ENCODE peak calls at places on chromosomes 7 and 10, in six cellular contexts. One of them, this sample, is unnamed.

GRCh38 chr10:124341768-124342135 is 77.0 kb downstream of the OAT start:
- DNase-seq in transverse colon: no peak
- DNase-seq in astrocyte of the spinal cord: no peak
- DNase-seq in psoas muscle: no peak
- DNase-seq in AG04449: no peak
- DNase-seq in left ventricle myocardium inferior: no peak
- DNase-seq in this sample: no peak

GRCh38 chr7:37392673-37393017 is 56.0 kb downstream of the ELMO1 start:
- DNase-seq in astrocyte of the spinal cord: no peak
- DNase-seq in psoas muscle: no peak
- DNase-seq in AG04449: no peak
- DNase-seq in transverse colon: no peak
- DNase-seq in left ventricle myocardium inferior: no peak
- DNase-seq in this sample: no peak

GRCh38 chr7:100799037-100799896 is 28.1 kb downstream of the EPHB4 start:
- DNase-seq in transverse colon: peak
- DNase-seq in psoas muscle: peak
- DNase-seq in astrocyte of the spinal cord: peak
- DNase-seq in AG04449: no peak
- DNase-seq in left ventricle myocardium inferior: peak
- DNase-seq in this sample: peak

GRCh38 chr10:70253878-70254765 is 20.9 kb upstream of the PPA1 start:
- DNase-seq in left ventricle myocardium inferior: no peak
- DNase-seq in astrocyte of the spinal cord: no peak
- DNase-seq in AG04449: no peak
- DNase-seq in psoas muscle: no peak
- DNase-seq in transverse colon: no peak
- DNase-seq in this sample: no peak

GRCh38 chr7:414681-415560 is 104.7 kb downstream of the PDGFA start:
- DNase-seq in AG04449: no peak
- DNase-seq in astrocyte of the spinal cord: no peak
- DNase-seq in left ventricle myocardium inferior: peak
- DNase-seq in transverse colon: no peak
- DNase-seq in psoas muscle: no peak
- DNase-seq in this sample: no peak

GRCh38 chr7:55030314-55030713 is 11.5 kb downstream of the EGFR start:
- DNase-seq in left ventricle myocardium inferior: no peak
- DNase-seq in astrocyte of the spinal cord: no peak
- DNase-seq in transverse colon: no peak
- DNase-seq in AG04449: no peak
- DNase-seq in psoas muscle: no peak
- DNase-seq in this sample: peak

GRCh38 chr10:64288404-64288803 is 767.2 kb downstream of the REEP3 start:
- DNase-seq in astrocyte of the spinal cord: no peak
- DNase-seq in transverse colon: no peak
- DNase-seq in left ventricle myocardium inferior: no peak
- DNase-seq in AG04449: no peak
- DNase-seq in psoas muscle: no peak
- DNase-seq in this sample: no peak

GRCh38 chr10:122550983-122551382 is 9.6 kb upstream of the DMBT1 start:
- DNase-seq in transverse colon: no peak
- DNase-seq in astrocyte of the spinal cord: no peak
- DNase-seq in AG04449: no peak
- DNase-seq in psoas muscle: no peak
- DNase-seq in left ventricle myocardium inferior: no peak
- DNase-seq in this sample: no peak

GRCh38 chr7:2048006-2048405 is 184.7 kb downstream of the MAD1L1 start:
- DNase-seq in left ventricle myocardium inferior: no peak
- DNase-seq in astrocyte of the spinal cord: no peak
- DNase-seq in psoas muscle: peak
- DNase-seq in transverse colon: no peak
- DNase-seq in AG04449: no peak
- DNase-seq in this sample: no peak
- H3K4me3 ChIP-seq in left ventricle myocardium inferior: no peak
- H3K4me3 ChIP-seq in astrocyte of the spinal cord: no peak
- H3K4me3 ChIP-seq in psoas muscle: no peak
- H3K4me3 ChIP-seq in transverse colon: no peak
- H3K4me3 ChIP-seq in AG04449: no peak
- H3K4me3 ChIP-seq in this sample: no peak

DNA sequence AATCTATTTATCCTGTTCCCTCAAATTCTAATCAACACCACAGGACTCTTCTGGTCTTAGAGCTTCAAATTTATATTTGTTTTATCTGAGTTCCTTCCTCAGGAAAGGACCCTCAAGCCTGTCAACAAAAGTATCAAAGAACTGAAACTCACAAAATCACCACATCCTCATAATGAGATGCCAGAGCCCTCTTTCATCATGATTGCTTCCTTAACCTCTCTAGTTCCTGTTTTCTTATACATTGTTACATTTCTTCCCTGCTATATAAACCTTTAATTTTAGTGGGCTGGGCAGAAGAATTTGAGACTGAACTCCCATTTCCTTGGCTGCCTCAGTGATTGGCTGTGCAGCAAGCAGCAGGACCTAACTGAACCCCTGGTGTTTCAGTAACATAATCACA is 189.7 kb downstream of the ZNF248 start:
- DNase-seq in AG04449: no peak
- DNase-seq in psoas muscle: no peak
- DNase-seq in transverse colon: no peak
- DNase-seq in left ventricle myocardium inferior: no peak
- DNase-seq in astrocyte of the spinal cord: no peak
- DNase-seq in this sample: no peak
- TF ChIP-seq CTCF in AG04449: no peak
- TF ChIP-seq CTCF in psoas muscle: no peak
- TF ChIP-seq CTCF in transverse colon: no peak
- TF ChIP-seq CTCF in left ventricle myocardium inferior: no peak
- TF ChIP-seq CTCF in astrocyte of the spinal cord: no peak
- TF ChIP-seq CTCF in this sample: no peak

DNA sequence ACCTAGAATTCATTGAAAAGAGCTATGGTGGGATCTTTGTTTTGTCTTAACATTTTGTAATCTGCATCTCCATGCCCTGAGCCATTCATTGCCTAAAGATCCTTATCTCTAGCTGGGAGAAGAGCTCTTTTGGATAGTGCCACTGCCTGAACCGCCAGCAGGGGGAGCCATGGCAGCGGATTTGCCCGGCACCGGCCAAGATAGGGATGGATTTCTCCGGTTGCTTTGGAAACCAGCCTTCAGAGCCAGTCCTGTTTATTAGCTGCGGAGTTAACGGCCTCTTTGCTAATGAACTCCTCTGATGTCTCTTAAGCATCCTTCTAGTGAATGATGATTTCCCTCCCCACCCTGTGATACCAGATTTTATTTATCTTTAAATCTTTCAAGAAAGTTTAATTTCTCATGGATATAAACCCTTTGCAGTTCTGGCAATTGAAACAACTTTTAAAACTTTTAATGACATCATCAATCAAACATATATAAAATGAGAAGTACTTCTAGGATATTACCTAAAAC is 58.2 kb upstream of the LYZL2 start:
- DNase-seq in left ventricle myocardium inferior: peak
- DNase-seq in transverse colon: peak
- DNase-seq in astrocyte of the spinal cord: peak
- DNase-seq in psoas muscle: peak
- DNase-seq in AG04449: no peak
- DNase-seq in this sample: peak
- H3K4me3 ChIP-seq in left ventricle myocardium inferior: no peak
- H3K4me3 ChIP-seq in transverse colon: no peak
- H3K4me3 ChIP-seq in astrocyte of the spinal cord: no peak
- H3K4me3 ChIP-seq in psoas muscle: no peak
- H3K4me3 ChIP-seq in AG04449: no peak
- H3K4me3 ChIP-seq in this sample: no peak

GRCh38 chr10:103542764-103543616 is 49.5 kb downstream of the NEURL1 start:
- DNase-seq in transverse colon: peak
- DNase-seq in psoas muscle: no peak
- DNase-seq in AG04449: no peak
- DNase-seq in left ventricle myocardium inferior: no peak
- DNase-seq in astrocyte of the spinal cord: peak
- DNase-seq in this sample: peak
- TF ChIP-seq CTCF in transverse colon: peak
- TF ChIP-seq CTCF in psoas muscle: peak
- TF ChIP-seq CTCF in AG04449: peak
- TF ChIP-seq CTCF in left ventricle myocardium inferior: peak
- TF ChIP-seq CTCF in astrocyte of the spinal cord: peak
- TF ChIP-seq CTCF in this sample: peak

DNA sequence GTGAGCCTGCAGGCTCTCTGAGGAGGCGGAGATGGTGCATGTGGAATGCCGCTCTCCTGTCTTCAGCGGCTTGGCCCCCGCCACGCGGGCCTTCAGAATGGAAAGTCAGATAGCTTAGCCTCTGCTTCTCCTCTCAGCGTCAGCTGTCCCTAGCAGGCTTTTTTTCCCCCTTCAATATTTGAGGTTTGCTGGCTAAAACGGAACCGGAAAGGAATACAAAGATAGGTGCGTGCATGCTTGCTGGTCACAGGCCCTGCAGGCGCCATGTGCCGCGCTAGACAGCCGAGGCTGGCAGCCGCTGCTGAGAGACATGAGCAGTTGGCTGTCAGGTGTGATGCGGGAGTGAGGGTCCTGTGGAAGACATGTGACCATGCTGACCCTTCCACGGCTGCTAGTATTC is 161.2 kb upstream of the COBL start:
- DNase-seq in transverse colon: no peak
- DNase-seq in astrocyte of the spinal cord: no peak
- DNase-seq in AG04449: no peak
- DNase-seq in psoas muscle: no peak
- DNase-seq in left ventricle myocardium inferior: no peak
- DNase-seq in this sample: no peak
- H3K4me3 ChIP-seq in transverse colon: no peak
- H3K4me3 ChIP-seq in astrocyte of the spinal cord: no peak
- H3K4me3 ChIP-seq in AG04449: no peak
- H3K4me3 ChIP-seq in psoas muscle: no peak
- H3K4me3 ChIP-seq in left ventricle myocardium inferior: no peak
- H3K4me3 ChIP-seq in this sample: no peak

GRCh38 chr10:11285171-11285570 is 267.5 kb downstream of the CELF2 start:
- DNase-seq in left ventricle myocardium inferior: no peak
- DNase-seq in astrocyte of the spinal cord: no peak
- DNase-seq in transverse colon: no peak
- DNase-seq in AG04449: no peak
- DNase-seq in psoas muscle: no peak
- DNase-seq in this sample: no peak
- TF ChIP-seq CTCF in left ventricle myocardium inferior: peak
- TF ChIP-seq CTCF in astrocyte of the spinal cord: no peak
- TF ChIP-seq CTCF in transverse colon: no peak
- TF ChIP-seq CTCF in AG04449: peak
- TF ChIP-seq CTCF in psoas muscle: no peak
- TF ChIP-seq CTCF in this sample: no peak

DNA sequence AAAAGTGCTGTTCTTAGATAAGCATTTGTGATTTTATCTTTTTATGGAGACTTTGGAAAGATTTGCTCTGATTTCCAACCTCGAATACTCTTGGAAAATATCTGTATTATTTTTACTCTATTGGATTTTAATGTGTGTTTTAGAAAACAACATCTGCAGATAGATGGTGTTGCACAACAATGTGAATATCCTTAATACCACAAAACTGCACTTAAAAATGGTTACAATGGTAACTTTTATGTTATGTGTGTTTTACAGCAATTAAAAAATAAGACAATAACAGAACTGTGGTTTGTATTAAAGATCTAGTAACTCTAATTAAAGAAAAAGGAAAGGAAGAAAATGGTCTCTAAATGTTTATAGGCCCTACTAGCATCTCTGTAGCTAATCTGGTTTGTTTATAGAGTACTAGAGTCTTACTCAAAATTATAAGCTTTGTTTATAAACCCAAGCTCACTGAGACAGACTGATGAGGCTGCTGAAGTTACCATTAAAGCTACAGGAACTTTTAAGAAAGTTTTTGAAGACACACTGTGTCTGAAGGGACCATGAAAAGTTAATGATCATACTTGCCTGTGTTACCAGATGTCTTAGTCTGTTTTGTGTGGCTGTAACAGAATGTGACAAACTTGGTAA is 74.6 kb upstream of the CC2D2B start:
- DNase-seq in AG04449: no peak
- DNase-seq in left ventricle myocardium inferior: no peak
- DNase-seq in astrocyte of the spinal cord: no peak
- DNase-seq in transverse colon: no peak
- DNase-seq in psoas muscle: no peak
- DNase-seq in this sample: no peak
- H3K4me3 ChIP-seq in AG04449: no peak
- H3K4me3 ChIP-seq in left ventricle myocardium inferior: no peak
- H3K4me3 ChIP-seq in astrocyte of the spinal cord: no peak
- H3K4me3 ChIP-seq in transverse colon: no peak
- H3K4me3 ChIP-seq in psoas muscle: no peak
- H3K4me3 ChIP-seq in this sample: no peak

GRCh38 chr10:27068217-27068891 is 31.9 kb downstream of the ANKRD26 start:
- DNase-seq in astrocyte of the spinal cord: no peak
- DNase-seq in left ventricle myocardium inferior: no peak
- DNase-seq in transverse colon: no peak
- DNase-seq in AG04449: no peak
- DNase-seq in psoas muscle: no peak
- DNase-seq in this sample: no peak

GRCh38 chr10:27072436-27073114 is 27.7 kb downstream of the ANKRD26 start:
- DNase-seq in AG04449: no peak
- DNase-seq in astrocyte of the spinal cord: no peak
- DNase-seq in transverse colon: no peak
- DNase-seq in psoas muscle: no peak
- DNase-seq in left ventricle myocardium inferior: no peak
- DNase-seq in this sample: peak
- TF ChIP-seq CTCF in AG04449: no peak
- TF ChIP-seq CTCF in astrocyte of the spinal cord: no peak
- TF ChIP-seq CTCF in transverse colon: no peak
- TF ChIP-seq CTCF in psoas muscle: no peak
- TF ChIP-seq CTCF in left ventricle myocardium inferior: no peak
- TF ChIP-seq CTCF in this sample: no peak

DNA sequence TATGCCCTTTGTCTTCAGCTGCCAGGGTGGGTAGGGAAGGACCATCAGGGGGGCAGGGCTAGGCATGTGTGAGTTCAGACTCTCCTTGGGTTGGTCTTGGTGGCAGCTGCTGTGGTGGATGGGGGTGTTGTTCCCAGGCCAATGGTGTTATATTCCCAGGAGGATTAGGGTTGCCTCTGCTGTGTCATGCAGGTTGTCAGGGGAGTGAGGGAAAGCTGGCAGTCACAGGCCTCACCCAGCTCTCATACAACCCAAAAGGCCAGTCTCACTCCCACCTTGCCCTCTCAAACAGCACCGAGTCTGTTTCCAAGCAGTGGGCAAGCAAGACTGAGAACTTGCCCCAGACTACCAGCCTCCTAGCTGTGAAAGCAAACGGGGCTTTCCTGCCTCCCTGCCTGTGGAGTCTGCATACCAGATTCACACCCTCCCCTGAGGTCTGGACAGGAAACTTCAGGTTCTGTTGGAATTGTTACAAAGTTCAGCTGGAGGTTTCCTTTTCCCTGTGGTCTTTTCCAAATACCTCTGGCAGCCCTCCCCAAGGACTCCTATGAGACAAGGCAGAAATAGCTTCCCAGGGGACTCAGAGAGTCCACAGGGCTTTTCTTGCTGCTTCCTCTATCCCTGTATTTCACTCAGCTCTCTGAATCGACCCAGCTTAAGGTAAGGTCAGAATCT is 1.4 kb downstream of the HYAL4 start:
- DNase-seq in AG04449: no peak
- DNase-seq in psoas muscle: peak
- DNase-seq in astrocyte of the spinal cord: peak
- DNase-seq in left ventricle myocardium inferior: no peak
- DNase-seq in transverse colon: no peak
- DNase-seq in this sample: no peak
- H3K4me3 ChIP-seq in AG04449: no peak
- H3K4me3 ChIP-seq in psoas muscle: peak
- H3K4me3 ChIP-seq in astrocyte of the spinal cord: no peak
- H3K4me3 ChIP-seq in left ventricle myocardium inferior: no peak
- H3K4me3 ChIP-seq in transverse colon: no peak
- H3K4me3 ChIP-seq in this sample: no peak

This sample was measured in fibroblast of mammary gland.